ENCODE peak calls at places on chromosomes 7 and 10, in five cellular contexts. T is heart left ventricle, O is IMR-90, M is stomach, A is left ventricle myocardium inferior. Z is an unnamed sample. For H3K9me3 and H3K4me1, the result is how much of the 10 kb centered on the place peaks cover.

GRCh38 chr7:69893915-69894314 is 295.6 kb downstream of the AUTS2 start:
- DNase-seq in T (no peak), A (no peak), M (no peak), O (no peak), Z (no peak)

GRCh38 chr7:68258569-68258968 is 1261.9 kb downstream of the TYW1 start:
- DNase-seq in O (no peak), A (no peak), T (no peak), M (no peak), Z (no peak)

GRCh38 chr10:108775911-108776475 is 1147.3 kb downstream of the XPNPEP1 start:
- DNase-seq in T (no peak), O (peak), M (no peak), A (no peak), Z (no peak)

GRCh38 chr10:1202343-1202742 is 146.2 kb downstream of the WDR37 start:
- DNase-seq in M (no peak), O (no peak), A (no peak), T (no peak), Z (no peak)

GRCh38 chr10:122591736-122592135 is 31.2 kb downstream of the DMBT1 start:
- DNase-seq in T (no peak), M (no peak), O (no peak), A (no peak), Z (no peak)

GRCh38 chr7:122166708-122167107 is 22.7 kb upstream of the AASS start:
- DNase-seq in M (no peak), O (peak), A (no peak), T (no peak), Z (no peak)

GRCh38 chr7:855686-856369 is 20.5 kb upstream of the GET4 start:
- DNase-seq in O (no peak), M (no peak), A (no peak), T (no peak), Z (no peak)

GRCh38 chr10:5446390-5446926 is 34.1 kb downstream of the NET1 start:
- DNase-seq in T (peak), M (peak), A (peak), O (peak), Z (peak)

GRCh38 chr10:60282771-60283353 is 106.8 kb downstream of the ANK3 start:
- DNase-seq in A (no peak), T (no peak), M (no peak), O (peak), Z (no peak)

GRCh38 chr7:32154797-32155196 is 84.6 kb upstream of the PDE1C start:
- DNase-seq in M (peak), T (peak), A (peak), O (peak), Z (peak)

GRCh38 chr7:117202511-117202910 is 120.3 kb downstream of the WNT2 start:
- DNase-seq in M (no peak), A (no peak), O (peak), T (no peak), Z (no peak)

GRCh38 chr10:35413985-35414861 is 77.9 kb downstream of the CCNY start:
- DNase-seq in A (no peak), T (no peak), M (no peak), O (peak), Z (no peak)

DNA sequence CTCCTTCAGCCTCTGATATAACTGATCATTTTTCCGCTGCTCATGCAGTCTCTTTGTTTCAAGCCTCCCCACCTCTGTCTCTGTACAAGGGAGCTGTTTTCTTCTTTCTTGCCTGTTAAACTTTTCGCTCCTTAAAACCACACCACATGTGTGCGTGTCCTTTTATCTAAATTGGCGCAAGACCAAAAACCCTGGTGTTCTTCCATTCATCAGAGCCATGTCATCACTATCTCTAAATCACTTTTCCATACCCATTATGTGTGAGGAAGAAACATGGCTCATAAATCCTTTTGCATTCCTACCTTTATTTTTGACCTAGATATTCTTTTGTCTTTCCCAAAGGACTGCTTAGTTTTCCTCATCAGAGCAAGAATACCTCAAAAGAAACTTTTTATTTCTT is 239.0 kb upstream of the IMMP2L start:
- DNase-seq in T (no peak), A (no peak), M (no peak), O (no peak), Z (no peak)
- H3K9me3 ChIP-seq in T (under half), A (half or more), M (under half), O (under half), Z (under half)

GRCh38 chr7:127710635-127711034 is 58.6 kb downstream of the SND1 start:
- DNase-seq in M (no peak), A (no peak), O (no peak), T (no peak), Z (no peak)
- TF ChIP-seq CTCF in M (no peak), A (no peak), O (no peak), T (no peak), Z (no peak)

GRCh38 chr7:139682136-139683013 is 95.4 kb downstream of the HIPK2 start:
- DNase-seq in T (no peak), A (no peak), M (no peak), O (peak), Z (no peak)

GRCh38 chr7:139683137-139683871 is 94.5 kb downstream of the HIPK2 start:
- DNase-seq in M (no peak), A (no peak), O (peak), T (no peak), Z (no peak)

GRCh38 chr7:139680676-139681462 is 96.9 kb downstream of the HIPK2 start:
- DNase-seq in M (peak), T (peak), A (peak), O (peak), Z (peak)

GRCh38 chr7:139681463-139681755 is 96.4 kb downstream of the HIPK2 start:
- DNase-seq in M (no peak), O (no peak), T (no peak), A (no peak), Z (no peak)

GRCh38 chr7:139681812-139682135 is 96.0 kb downstream of the HIPK2 start:
- DNase-seq in O (no peak), T (no peak), M (no peak), A (no peak), Z (no peak)
- H3K4me1 ChIP-seq in O (under half), T (under half), M (under half), A (half or more), Z (half or more)

GRCh38 chr7:64498270-64498669 is 64.6 kb downstream of the ZNF680 start:
- DNase-seq in A (no peak), O (no peak), M (no peak), T (no peak), Z (no peak)
- H3K9me3 ChIP-seq in A (under half), O (under half), M (under half), T (under half), Z (under half)

GRCh38 chr7:35839860-35840854 is 39.3 kb downstream of the SEPTIN7 start:
- DNase-seq in A (no peak), M (no peak), O (peak), T (no peak), Z (no peak)
- TF ChIP-seq CTCF in A (no peak), M (no peak), O (no peak), T (no peak), Z (no peak)

GRCh38 chr10:104059364-104059763 is 26.3 kb downstream of the COL17A1 start:
- DNase-seq in T (no peak), A (no peak), O (no peak), M (no peak), Z (no peak)

GRCh38 chr10:104056619-104057273 is 28.9 kb downstream of the COL17A1 start:
- DNase-seq in O (no peak), T (no peak), A (no peak), M (no peak), Z (no peak)

GRCh38 chr10:104054430-104054829 is 31.2 kb downstream of the COL17A1 start:
- DNase-seq in O (peak), T (no peak), A (no peak), M (no peak), Z (no peak)

GRCh38 chr10:104061196-104061595 is 24.5 kb downstream of the COL17A1 start:
- DNase-seq in M (no peak), O (no peak), T (no peak), A (no peak), Z (no peak)

DNA sequence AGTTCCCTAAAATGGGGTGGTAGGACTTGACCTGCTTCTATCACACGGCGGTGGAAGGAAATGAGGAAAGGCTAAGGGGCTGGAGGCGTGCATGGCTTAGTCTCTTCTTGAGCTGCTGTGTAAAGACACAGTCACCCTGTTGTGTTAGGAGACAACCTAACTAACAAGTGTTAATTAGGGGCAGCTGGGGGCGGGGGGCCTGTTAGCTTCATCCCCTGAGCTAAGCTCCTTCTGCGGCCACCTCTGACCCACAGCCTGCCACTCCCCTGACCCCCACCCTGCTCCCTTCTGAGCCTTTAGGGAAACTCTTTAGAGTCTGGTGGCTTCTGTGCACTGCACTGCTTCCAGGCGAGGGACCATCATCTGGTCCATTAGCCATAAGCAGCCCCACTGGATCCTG is 28.0 kb downstream of the COL17A1 start:
- DNase-seq in M (no peak), O (no peak), T (no peak), A (no peak), Z (no peak)
- H3K4me1 ChIP-seq in M (under half), O (under half), T (under half), A (under half), Z (under half)

GRCh38 chr7:57404343-57404966 is 45.5 kb upstream of the ZNF716 start:
- DNase-seq in T (peak), M (no peak), O (no peak), A (peak), Z (peak)
- H3K9me3 ChIP-seq in T (under half), M (under half), O (under half), A (under half), Z (under half)

GRCh38 chr7:150685219-150686029 is at the start of gene GIMAP2:
- DNase-seq in O (no peak), M (no peak), A (no peak), T (no peak), Z (no peak)
- TF ChIP-seq CTCF in O (no peak), M (no peak), A (no peak), T (no peak), Z (no peak)

GRCh38 chr10:124723826-124724225 is 20.4 kb downstream of the FAM53B start:
- DNase-seq in T (no peak), O (no peak), A (no peak), M (no peak), Z (no peak)
- H3K4me1 ChIP-seq in T (half or more), O (under half), A (half or more), M (half or more), Z (half or more)

DNA sequence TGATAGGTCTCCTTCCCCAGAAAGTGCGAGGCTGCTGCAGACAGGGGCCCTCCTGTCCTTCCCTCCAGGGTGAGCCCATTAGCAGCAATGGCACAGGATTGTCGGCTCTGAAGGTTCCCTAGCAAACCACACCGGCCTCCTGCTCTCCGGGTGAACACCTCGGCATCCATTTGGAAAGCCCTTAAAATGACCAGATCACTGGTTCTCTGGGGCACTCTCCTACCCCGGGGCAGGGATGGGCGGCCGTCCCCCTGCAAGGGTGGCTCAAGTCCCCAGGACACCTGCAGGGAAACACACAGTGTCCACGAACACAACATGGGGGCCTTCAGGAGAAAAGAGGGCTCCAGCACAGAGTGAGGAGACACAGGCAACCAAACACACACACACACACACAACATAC is 459.1 kb downstream of the PTPRN2 start:
- DNase-seq in O (no peak), A (no peak), T (no peak), M (no peak), Z (no peak)
- H3K9me3 ChIP-seq in O (half or more), A (under half), T (under half), M (under half), Z (under half)

Z was measured in psoas muscle.